ENCODE peak calls at places on chromosomes 16 and 17, in five cellular contexts. One of them, this sample, is unnamed.

GRCh38 chr16:57609541-57610401 is 18.7 kb upstream of the ADGRG1 start:
- DNase-seq in transverse colon: peak; percentile 56
- DNase-seq in A549: no peak
- DNase-seq in stomach: peak; percentile 79
- DNase-seq in suprapubic skin: no peak
- DNase-seq in this sample: no peak

GRCh38 chr17:4499431-4500187 is 928 bp downstream of the SPNS2 start:
- DNase-seq in transverse colon: no peak
- DNase-seq in A549: peak; percentile 38
- DNase-seq in stomach: no peak
- DNase-seq in suprapubic skin: no peak
- DNase-seq in this sample: no peak

GRCh38 chr17:13582776-13583414 is 18.8 kb downstream of the HS3ST3A1 start:
- DNase-seq in transverse colon: no peak
- DNase-seq in A549: no peak
- DNase-seq in stomach: no peak
- DNase-seq in suprapubic skin: no peak
- DNase-seq in this sample: no peak

GRCh38 chr16:26186221-26186620 is 494.5 kb downstream of the HS3ST4 start:
- DNase-seq in transverse colon: no peak
- DNase-seq in A549: no peak
- DNase-seq in stomach: no peak
- DNase-seq in suprapubic skin: no peak
- DNase-seq in this sample: no peak

GRCh38 chr17:32142857-32143524 is 689 bp downstream of the RHOT1 start:
- DNase-seq in transverse colon: peak; percentile 68
- DNase-seq in A549: peak; percentile 64
- DNase-seq in stomach: peak; percentile 88
- DNase-seq in suprapubic skin: peak; percentile 72
- DNase-seq in this sample: no peak

GRCh38 chr16:16167927-16168326 is 55.4 kb downstream of the ABCC6 start:
- DNase-seq in transverse colon: no peak
- DNase-seq in A549: no peak
- DNase-seq in stomach: no peak
- DNase-seq in suprapubic skin: no peak
- DNase-seq in this sample: no peak

GRCh38 chr17:49971848-49972485 is 3.0 kb downstream of the DLX4 start:
- DNase-seq in transverse colon: no peak
- DNase-seq in A549: no peak
- DNase-seq in stomach: no peak
- DNase-seq in suprapubic skin: no peak
- DNase-seq in this sample: no peak

GRCh38 chr17:13036776-13037175 is 18.9 kb upstream of the ELAC2 start:
- DNase-seq in transverse colon: no peak
- DNase-seq in A549: no peak
- DNase-seq in stomach: no peak
- DNase-seq in suprapubic skin: no peak
- DNase-seq in this sample: no peak

GRCh38 chr17:12743046-12743445 is 46.3 kb upstream of the ARHGAP44 start:
- DNase-seq in transverse colon: no peak
- DNase-seq in A549: no peak
- DNase-seq in stomach: no peak
- DNase-seq in suprapubic skin: no peak
- DNase-seq in this sample: no peak

GRCh38 chr17:31678431-31678830 is 180.6 kb downstream of the COPRS start:
- DNase-seq in transverse colon: no peak
- DNase-seq in A549: no peak
- DNase-seq in stomach: no peak
- DNase-seq in suprapubic skin: no peak
- DNase-seq in this sample: no peak

GRCh38 chr16:19374402-19374801 is 43.3 kb upstream of the TMC5 start:
- DNase-seq in transverse colon: no peak
- DNase-seq in A549: no peak
- DNase-seq in stomach: no peak
- DNase-seq in suprapubic skin: no peak
- DNase-seq in this sample: no peak

GRCh38 chr17:39981207-39982068 is 831 bp downstream of the PSMD3 start:
- DNase-seq in transverse colon: no peak
- DNase-seq in A549: peak; percentile 21
- DNase-seq in stomach: no peak
- DNase-seq in suprapubic skin: no peak
- DNase-seq in this sample: no peak

GRCh38 chr17:66707051-66707450 is 127.9 kb upstream of the CACNG5 start:
- DNase-seq in transverse colon: no peak
- DNase-seq in A549: no peak
- DNase-seq in stomach: no peak
- DNase-seq in suprapubic skin: no peak
- DNase-seq in this sample: no peak

GRCh38 chr16:7650446-7650845 is 317.8 kb downstream of the RBFOX1 start:
- DNase-seq in transverse colon: no peak
- DNase-seq in A549: no peak
- DNase-seq in stomach: no peak
- DNase-seq in suprapubic skin: no peak
- DNase-seq in this sample: no peak

GRCh38 chr17:57391076-57391825 is 134.9 kb downstream of the MSI2 start:
- DNase-seq in transverse colon: no peak
- DNase-seq in A549: no peak
- DNase-seq in stomach: no peak
- DNase-seq in suprapubic skin: no peak
- DNase-seq in this sample: no peak

GRCh38 chr16:54199486-54200160 is 87.0 kb downstream of the IRX3 start:
- DNase-seq in transverse colon: no peak
- DNase-seq in A549: no peak
- DNase-seq in stomach: no peak
- DNase-seq in suprapubic skin: no peak
- DNase-seq in this sample: no peak

GRCh38 chr17:66337268-66337667 is 34.9 kb downstream of the PRKCA start:
- DNase-seq in transverse colon: no peak
- DNase-seq in A549: no peak
- DNase-seq in stomach: no peak
- DNase-seq in suprapubic skin: no peak
- DNase-seq in this sample: no peak

GRCh38 chr16:10876799-10877341 is at the start of gene CIITA:
- DNase-seq in transverse colon: peak; percentile 77
- DNase-seq in A549: no peak
- DNase-seq in stomach: peak; percentile 89
- DNase-seq in suprapubic skin: peak; percentile 86
- DNase-seq in this sample: no peak

GRCh38 chr17:28744104-28744801 is 442 bp downstream of the TRAF4 start:
- DNase-seq in transverse colon: peak; percentile 70
- DNase-seq in A549: peak; percentile 58
- DNase-seq in stomach: peak; percentile 61
- DNase-seq in suprapubic skin: no peak
- DNase-seq in this sample: no peak

GRCh38 chr17:42289863-42290165 is 1.5 kb downstream of the STAT5A start:
- DNase-seq in transverse colon: no peak
- DNase-seq in A549: no peak
- DNase-seq in stomach: no peak
- DNase-seq in suprapubic skin: peak; percentile 66
- DNase-seq in this sample: no peak

GRCh38 chr17:40099627-40100418 is 566 bp downstream of the NR1D1 start:
- DNase-seq in transverse colon: no peak
- DNase-seq in A549: no peak
- DNase-seq in stomach: no peak
- DNase-seq in suprapubic skin: no peak
- DNase-seq in this sample: no peak

GRCh38 chr17:43983515-43984411 is 20.7 kb upstream of the NAGS start:
- DNase-seq in transverse colon: peak; percentile 34
- DNase-seq in A549: no peak
- DNase-seq in stomach: peak; percentile 84
- DNase-seq in suprapubic skin: no peak
- DNase-seq in this sample: peak; percentile 81
- TF ChIP-seq EP300 in transverse colon: no peak
- TF ChIP-seq EP300 in A549: no peak
- TF ChIP-seq EP300 in stomach: no peak
- TF ChIP-seq EP300 in suprapubic skin: no peak
- TF ChIP-seq EP300 in this sample: no peak

DNA sequence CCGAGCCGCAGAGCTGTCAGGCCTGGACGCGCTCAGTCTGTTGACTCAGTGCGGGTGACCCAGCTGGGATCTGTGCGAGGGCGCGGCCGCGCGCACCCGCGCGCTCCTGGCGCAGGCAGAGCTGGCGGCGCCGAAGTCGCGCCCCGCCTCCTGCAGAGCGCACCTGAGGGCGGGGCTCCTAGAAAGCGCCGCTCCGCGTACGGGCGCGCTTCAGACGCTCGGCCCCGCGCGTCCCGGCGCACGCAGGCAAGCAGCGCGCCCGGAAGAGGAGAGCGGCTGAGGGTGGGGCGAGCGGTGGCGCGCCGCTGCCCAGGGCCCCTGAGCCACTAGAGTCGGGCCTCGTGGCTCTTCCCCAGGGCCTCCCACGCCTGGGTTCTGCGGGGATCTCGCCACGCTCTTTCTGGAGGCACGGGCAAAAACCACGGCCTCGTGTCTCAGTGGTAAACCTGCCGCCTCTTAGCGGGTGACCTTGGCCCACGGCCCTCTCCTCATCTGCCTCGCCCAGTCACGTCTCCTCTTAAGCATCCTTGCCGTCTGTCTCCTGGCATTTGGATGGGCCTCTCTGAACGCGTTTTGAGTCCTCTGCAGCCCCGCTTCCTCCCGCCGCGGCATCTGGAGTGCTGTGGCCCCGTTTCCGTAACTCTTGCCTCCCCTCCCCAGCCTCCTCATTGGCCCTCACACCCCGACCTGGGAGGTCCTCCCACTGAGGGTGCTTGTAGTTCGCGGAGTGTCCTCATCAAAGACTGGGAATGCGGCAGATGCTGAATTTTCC is at the start of gene ABCA5:
- DNase-seq in transverse colon: peak; percentile 93
- DNase-seq in A549: peak; percentile 93
- DNase-seq in stomach: peak; percentile 95
- DNase-seq in suprapubic skin: peak; percentile 89
- DNase-seq in this sample: peak; percentile 95
- TF ChIP-seq POLR2A in transverse colon: peak; percentile 66
- TF ChIP-seq POLR2A in A549: peak; percentile 90
- TF ChIP-seq POLR2A in stomach: no peak
- TF ChIP-seq POLR2A in suprapubic skin: peak; percentile 39
- TF ChIP-seq POLR2A in this sample: peak; percentile 45

DNA sequence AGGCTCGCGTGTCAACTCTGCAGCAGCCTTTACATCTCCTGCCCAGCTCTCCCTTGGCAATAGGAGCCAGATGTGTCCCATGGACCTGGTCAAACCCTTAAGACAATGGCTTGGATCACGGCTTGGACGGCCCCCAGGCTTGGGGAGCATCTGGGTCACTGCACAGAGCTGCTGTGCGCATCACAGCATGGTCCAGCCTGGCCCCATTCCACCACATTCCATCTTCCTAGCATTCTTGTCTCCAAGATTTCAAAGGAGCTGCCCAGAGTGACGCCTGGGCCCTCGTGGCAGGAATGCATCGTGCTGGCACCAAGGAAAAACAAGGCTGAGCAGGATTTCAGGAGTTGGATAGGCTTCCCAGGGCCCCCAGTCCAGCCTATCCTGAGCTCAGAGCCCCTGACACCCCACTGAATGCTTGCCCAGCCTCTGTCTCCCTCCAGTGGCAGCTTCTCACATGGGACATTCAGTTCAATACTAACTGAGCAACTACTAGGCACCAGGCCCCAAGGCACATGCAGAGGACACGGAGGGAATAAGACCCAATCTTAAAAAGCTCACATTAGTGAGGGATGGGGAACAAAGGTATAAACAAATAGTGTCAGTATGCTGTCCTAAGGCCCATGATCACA is 34.3 kb downstream of the TK2 start:
- DNase-seq in transverse colon: no peak
- DNase-seq in A549: peak; percentile 44
- DNase-seq in stomach: no peak
- DNase-seq in suprapubic skin: no peak
- DNase-seq in this sample: no peak
- TF ChIP-seq EP300 in transverse colon: no peak
- TF ChIP-seq EP300 in A549: no peak
- TF ChIP-seq EP300 in stomach: no peak
- TF ChIP-seq EP300 in suprapubic skin: no peak
- TF ChIP-seq EP300 in this sample: no peak

GRCh38 chr17:80138856-80139426 is 8.0 kb downstream of the EIF4A3 start:
- DNase-seq in transverse colon: peak; percentile 69
- DNase-seq in A549: no peak
- DNase-seq in stomach: peak; percentile 18
- DNase-seq in suprapubic skin: no peak
- DNase-seq in this sample: no peak

GRCh38 chr17:80146121-80147034 is 550 bp downstream of the EIF4A3 start:
- DNase-seq in transverse colon: no peak
- DNase-seq in A549: no peak
- DNase-seq in stomach: no peak
- DNase-seq in suprapubic skin: peak; percentile 74
- DNase-seq in this sample: no peak

GRCh38 chr17:80141463-80142165 is 5.3 kb downstream of the EIF4A3 start:
- DNase-seq in transverse colon: no peak
- DNase-seq in A549: no peak
- DNase-seq in stomach: no peak
- DNase-seq in suprapubic skin: no peak
- DNase-seq in this sample: no peak

GRCh38 chr17:80145076-80146075 is 1.6 kb downstream of the EIF4A3 start:
- DNase-seq in transverse colon: no peak
- DNase-seq in A549: no peak
- DNase-seq in stomach: no peak
- DNase-seq in suprapubic skin: no peak
- DNase-seq in this sample: no peak

GRCh38 chr17:80142929-80143328 is 4.0 kb downstream of the EIF4A3 start:
- DNase-seq in transverse colon: no peak
- DNase-seq in A549: no peak
- DNase-seq in stomach: no peak
- DNase-seq in suprapubic skin: no peak
- DNase-seq in this sample: no peak
- TF ChIP-seq POLR2A in transverse colon: no peak
- TF ChIP-seq POLR2A in A549: no peak
- TF ChIP-seq POLR2A in stomach: no peak
- TF ChIP-seq POLR2A in suprapubic skin: no peak
- TF ChIP-seq POLR2A in this sample: no peak

DNA sequence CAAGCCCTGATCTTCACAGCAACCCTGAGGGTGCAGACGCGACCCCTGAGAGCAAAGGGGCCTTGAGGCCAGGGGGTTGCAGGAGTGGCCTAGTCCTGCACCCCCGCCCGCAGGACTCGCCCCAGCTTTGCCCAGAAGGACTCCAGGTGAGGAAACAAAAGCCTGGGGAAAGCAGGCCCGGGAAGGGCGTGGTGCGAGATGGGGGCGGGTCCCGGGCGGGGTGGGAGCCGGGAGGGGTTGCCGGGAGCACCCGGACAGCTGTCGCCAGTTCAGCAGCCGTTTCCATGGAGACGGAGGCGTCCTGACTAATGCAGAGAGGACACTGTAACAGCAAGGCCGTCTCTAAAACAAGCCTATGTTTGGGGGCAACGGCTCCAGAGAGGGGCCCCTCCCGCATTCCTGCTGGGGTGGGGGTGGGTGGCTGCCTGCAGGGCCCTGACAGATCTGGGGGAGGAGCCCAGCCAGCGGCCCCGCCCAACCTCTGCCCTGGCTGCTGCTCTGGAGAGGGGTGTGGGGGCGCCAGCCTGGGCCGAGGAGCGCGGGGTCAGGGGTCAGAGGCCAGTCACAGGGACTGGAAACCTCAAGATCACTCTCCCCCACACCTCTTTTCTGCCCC is 3.0 kb upstream of the TPPP3 start:
- DNase-seq in transverse colon: peak; percentile 92
- DNase-seq in A549: peak; percentile 67
- DNase-seq in stomach: peak; percentile 84
- DNase-seq in suprapubic skin: peak; percentile 94
- DNase-seq in this sample: no peak
- TF ChIP-seq EP300 in transverse colon: peak; percentile 87
- TF ChIP-seq EP300 in A549: no peak
- TF ChIP-seq EP300 in stomach: no peak
- TF ChIP-seq EP300 in suprapubic skin: no peak
- TF ChIP-seq EP300 in this sample: no peak